ENCODE peak calls at places on chromosomes 11 and 22, in ten cellular contexts. A is right lobe of liver; K is uterus; N is Panc1; R is body of pancreas; B is cardiac fibroblast; Q is EH; D is foreskin keratinocyte; F is astrocyte of the cerebellum; H is activated naive CD4-positive, alpha-beta T cell. P is an unnamed sample.

GRCh38 chr11:72684236-72684912 is 10.2 kb upstream of the PDE2A start:
- DNase-seq in N (peak; percentile 35), H (no peak), A (no peak), R (peak; percentile 69), D (no peak), K (peak; percentile 64), B (peak; percentile 58), Q (peak; percentile 75), F (no peak), P (peak; percentile 59)

GRCh38 chr11:13291794-13292193 is 14.2 kb downstream of the BMAL1 start:
- DNase-seq in A (no peak), N (no peak), B (peak; percentile 33), R (no peak), Q (no peak), K (no peak), D (no peak), H (no peak), F (no peak), P (no peak)

GRCh38 chr11:3808846-3809623 is 675 bp downstream of the PGAP2 start:
- DNase-seq in N (peak; percentile 66), F (peak; percentile 36), K (no peak), D (peak; percentile 53), Q (peak; percentile 57), B (peak; percentile 55), R (peak; percentile 67), A (peak; percentile 70), H (no peak), P (peak; percentile 77)

GRCh38 chr11:123173040-123173855 is 21.8 kb downstream of the CLMP start:
- DNase-seq in A (no peak), Q (peak; percentile 99), D (peak; percentile 96), K (no peak), B (peak; percentile 87), N (no peak), H (no peak), R (peak; percentile 75), F (peak; percentile 97), P (no peak)

GRCh38 chr11:64321533-64321932 is 3.6 kb downstream of the PRDX5 start:
- DNase-seq in B (no peak), F (peak; percentile 66), H (no peak), A (no peak), N (no peak), D (peak; percentile 82), Q (no peak), K (no peak), R (peak; percentile 64), P (no peak)

GRCh38 chr22:49392841-49393510 is 434.7 kb downstream of the BRD1 start:
- DNase-seq in B (no peak), H (no peak), A (no peak), D (no peak), K (no peak), N (no peak), Q (no peak), F (no peak), R (no peak), P (no peak)

GRCh38 chr11:94652735-94653284 is 85.6 kb downstream of the PIWIL4 start:
- DNase-seq in D (no peak), A (no peak), F (no peak), K (no peak), B (no peak), R (no peak), N (no peak), Q (no peak), H (no peak), P (no peak)

GRCh38 chr22:20218981-20219380 is 49.1 kb downstream of the RTN4R start:
- DNase-seq in N (no peak), Q (no peak), H (no peak), R (no peak), A (no peak), D (no peak), K (no peak), F (no peak), B (no peak), P (no peak)

GRCh38 chr22:49657275-49657973 is 170.2 kb downstream of the BRD1 start:
- DNase-seq in R (peak; percentile 39), D (no peak), K (peak; percentile 46), B (no peak), H (peak; percentile 34), F (no peak), N (no peak), A (no peak), Q (no peak), P (peak; percentile 87)

GRCh38 chr11:119373917-119374631 is 7.4 kb downstream of the USP2 start:
- DNase-seq in A (peak; percentile 74), N (peak; percentile 55), D (no peak), Q (peak; percentile 82), K (peak; percentile 81), R (peak; percentile 87), B (peak; percentile 85), F (peak; percentile 28), H (no peak), P (peak; percentile 75)

GRCh38 chr11:109304159-109304558 is 117.8 kb upstream of the C11orf87 start:
- DNase-seq in H (no peak), R (no peak), D (no peak), N (no peak), Q (peak; percentile 5), F (peak; percentile 1), A (no peak), B (no peak), K (no peak), P (no peak)

GRCh38 chr22:36149464-36149863 is 11.1 kb downstream of the APOL3 start:
- DNase-seq in K (no peak), D (no peak), R (no peak), N (no peak), Q (peak; percentile 36), H (no peak), F (no peak), B (peak; percentile 33), A (no peak), P (no peak)

GRCh38 chr22:16601437-16602223 is 9.0 kb upstream of the CCT8L2 start:
- DNase-seq in A (no peak), F (no peak), B (peak; percentile 1), R (peak; percentile 14), K (peak; percentile 15), H (no peak), Q (no peak), N (no peak), D (no peak), P (no peak)

GRCh38 chr11:123690490-123690889 is 36.1 kb upstream of the SCN3B start:
- DNase-seq in F (no peak), A (no peak), Q (peak; percentile 41), K (no peak), H (no peak), N (no peak), R (no peak), B (peak; percentile 19), D (peak; percentile 47), P (no peak)

GRCh38 chr22:35721954-35722353 is 4.3 kb downstream of the APOL5 start:
- DNase-seq in Q (no peak), H (no peak), K (no peak), F (no peak), D (no peak), R (no peak), A (no peak), B (no peak), N (no peak), P (no peak)

GRCh38 chr22:20130739-20131592 is 638 bp upstream of the ZDHHC8 start:
- DNase-seq in H (peak; percentile 60), Q (peak; percentile 85), K (peak; percentile 84), B (peak; percentile 87), R (peak; percentile 88), A (peak; percentile 92), D (no peak), F (peak; percentile 49), N (no peak), P (peak; percentile 68)

GRCh38 chr11:120289426-120289825 is 35.7 kb upstream of the TLCD5 start:
- DNase-seq in Q (no peak), H (no peak), K (no peak), D (no peak), F (no peak), N (no peak), B (no peak), A (no peak), R (no peak), P (no peak)

GRCh38 chr11:69703711-69704507 is at the start of gene FGF19:
- DNase-seq in R (no peak), D (no peak), K (no peak), H (no peak), Q (no peak), N (no peak), A (no peak), B (no peak), F (no peak), P (no peak)

GRCh38 chr22:46515208-46516111 is 22.0 kb downstream of the CELSR1 start:
- DNase-seq in R (no peak), H (no peak), D (peak; percentile 72), N (no peak), K (no peak), A (no peak), B (peak; percentile 32), F (no peak), Q (peak; percentile 53), P (no peak)

GRCh38 chr11:12284321-12285050 is 92.9 kb upstream of the PARVA start:
- DNase-seq in R (no peak), B (peak; percentile 60), A (peak; percentile 21), Q (peak; percentile 70), D (no peak), F (peak; percentile 57), H (no peak), K (no peak), N (no peak), P (peak; percentile 8)